ENCODE peak calls at places on chromosomes 11 and 22, in ten cellular contexts. K is body of pancreas, L is AG10803, C is GM12864, Y is esophagus squamous epithelium, S is GM12878, G is choroid plexus epithelial cell, U is neural crest cell, W is foreskin fibroblast, D is progenitor cell of endocrine pancreas. X is an unnamed sample.

GRCh38 chr22:21816787-21817496 is 50.5 kb downstream of the MAPK1 start:
- DNase-seq in G (peak; percentile 95), L (peak; percentile 94), C (peak; percentile 61), U (no peak), D (no peak), S (peak; percentile 61), Y (no peak), K (peak; percentile 53), W (peak; percentile 84), X (no peak)

GRCh38 chr11:2541321-2541680 is 96.5 kb downstream of the KCNQ1 start:
- DNase-seq in D (no peak), L (no peak), G (no peak), K (no peak), S (no peak), W (no peak), U (no peak), Y (no peak), C (no peak), X (peak; percentile 50)

GRCh38 chr22:46797355-46797754 is 34.9 kb downstream of the TBC1D22A start:
- DNase-seq in C (no peak), Y (no peak), S (no peak), D (no peak), W (peak; percentile 24), K (no peak), G (peak; percentile 86), U (no peak), L (peak; percentile 15), X (no peak)

GRCh38 chr11:120985718-120986569 is 38.0 kb upstream of the TBCEL start:
- DNase-seq in G (peak; percentile 45), Y (no peak), K (peak; percentile 69), C (no peak), U (peak; percentile 30), D (peak; percentile 50), L (peak; percentile 45), W (peak; percentile 47), S (no peak), X (no peak)

GRCh38 chr22:25483931-25484330 is 80.5 kb upstream of the GRK3 start:
- DNase-seq in W (no peak), K (no peak), L (no peak), G (no peak), U (no peak), C (no peak), D (no peak), Y (no peak), S (no peak), X (no peak)

GRCh38 chr22:40607506-40607905 is 29.0 kb downstream of the MRTFA start:
- DNase-seq in U (no peak), G (no peak), D (no peak), K (no peak), W (no peak), Y (no peak), L (no peak), C (no peak), S (no peak), X (no peak)

GRCh38 chr11:103731681-103732080 is 304.8 kb upstream of the DDI1 start:
- DNase-seq in Y (no peak), G (no peak), W (no peak), C (no peak), D (no peak), L (no peak), S (no peak), K (no peak), U (no peak), X (no peak)

GRCh38 chr22:26894362-26894761 is 237.0 kb downstream of the MIAT start:
- DNase-seq in L (no peak), U (no peak), G (no peak), C (no peak), K (no peak), W (no peak), D (no peak), S (no peak), Y (no peak), X (no peak)

GRCh38 chr22:33969052-33969451 is 48.8 kb upstream of the LARGE1 start:
- DNase-seq in S (no peak), C (no peak), D (no peak), W (no peak), K (no peak), G (peak; percentile 1), Y (no peak), L (no peak), U (no peak), X (no peak)

GRCh38 chr22:28424427-28425080 is 255.1 kb downstream of the TTC28 start:
- DNase-seq in S (no peak), W (peak; percentile 52), Y (no peak), L (peak; percentile 86), G (peak; percentile 55), K (no peak), U (no peak), C (no peak), D (no peak), X (no peak)

GRCh38 chr22:46951326-46951725 is 188.9 kb downstream of the TBC1D22A start:
- DNase-seq in U (no peak), Y (no peak), L (no peak), K (no peak), C (no peak), S (no peak), G (no peak), W (no peak), D (no peak), X (no peak)

GRCh38 chr11:64206457-64207246 is at the start of gene FERMT3:
- DNase-seq in Y (no peak), G (no peak), U (no peak), S (peak; percentile 41), L (no peak), K (peak; percentile 75), D (no peak), W (no peak), C (no peak), X (no peak)

GRCh38 chr11:40187092-40187403 is 1272.4 kb downstream of the LRRC4C start:
- DNase-seq in U (no peak), L (no peak), K (no peak), C (no peak), S (no peak), D (no peak), W (no peak), Y (no peak), G (no peak), X (no peak)
- TF ChIP-seq CTCF in U (no peak), L (no peak), K (no peak), C (no peak), S (no peak), D (no peak), W (no peak), Y (no peak), G (no peak), X (no peak)

DNA sequence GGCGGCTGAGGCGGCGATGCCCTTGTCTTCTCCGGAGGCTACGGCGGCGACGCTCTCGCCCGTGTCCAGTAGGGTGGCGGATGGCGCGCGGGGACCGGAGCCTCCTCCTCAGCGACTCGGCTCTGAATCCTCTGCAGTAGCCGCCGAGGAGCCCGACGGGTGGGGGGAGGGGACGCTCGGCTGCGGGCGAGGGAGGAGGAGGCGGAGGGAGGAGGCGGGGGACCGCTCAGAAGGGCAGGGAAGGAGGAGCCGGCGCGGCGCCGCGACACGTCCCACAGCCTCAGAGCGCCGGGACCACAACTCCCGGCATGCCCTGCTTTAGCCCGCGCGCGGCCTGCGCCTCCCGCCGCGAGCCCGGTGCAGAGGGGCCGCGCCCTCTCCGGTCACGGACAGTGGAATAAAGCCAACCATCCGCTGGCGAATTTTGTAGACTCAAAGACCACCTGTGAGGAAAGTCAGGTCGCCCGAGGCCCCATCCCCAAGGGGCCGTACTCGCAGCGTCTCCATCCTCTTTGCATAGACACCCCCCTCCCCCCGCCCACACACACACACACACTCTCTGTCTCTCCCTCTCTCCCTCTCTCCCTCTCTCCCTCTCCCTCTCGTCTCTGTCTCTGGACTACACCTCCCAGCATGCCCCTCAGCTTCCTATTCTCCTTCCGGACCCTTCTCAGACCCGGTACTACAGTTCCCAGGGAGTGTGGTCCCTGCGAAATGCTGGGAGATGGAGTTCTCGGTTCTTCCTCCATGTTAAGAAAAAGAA is at the start of gene FAM168A:
- DNase-seq in L (peak; percentile 98), W (peak; percentile 98), Y (peak; percentile 73), K (peak; percentile 98), C (peak; percentile 83), S (peak; percentile 86), G (peak; percentile 99), U (peak; percentile 84), D (peak; percentile 93), X (peak; percentile 95)
- TF ChIP-seq CTCF in L (no peak), W (no peak), Y (peak; percentile 37), K (peak; percentile 46), C (peak; percentile 6), S (peak; percentile 11), G (no peak), U (peak; percentile 56), D (peak; percentile 44), X (peak; percentile 62)

GRCh38 chr22:23789638-23790037 is 2.9 kb downstream of the SMARCB1 start:
- DNase-seq in C (no peak), S (no peak), W (no peak), K (no peak), D (no peak), L (no peak), Y (no peak), G (no peak), U (no peak), X (peak; percentile 34)
- TF ChIP-seq CTCF in C (no peak), S (no peak), W (no peak), K (no peak), D (no peak), L (no peak), Y (no peak), G (peak; percentile 9), U (peak; percentile 14), X (peak; percentile 29)

DNA sequence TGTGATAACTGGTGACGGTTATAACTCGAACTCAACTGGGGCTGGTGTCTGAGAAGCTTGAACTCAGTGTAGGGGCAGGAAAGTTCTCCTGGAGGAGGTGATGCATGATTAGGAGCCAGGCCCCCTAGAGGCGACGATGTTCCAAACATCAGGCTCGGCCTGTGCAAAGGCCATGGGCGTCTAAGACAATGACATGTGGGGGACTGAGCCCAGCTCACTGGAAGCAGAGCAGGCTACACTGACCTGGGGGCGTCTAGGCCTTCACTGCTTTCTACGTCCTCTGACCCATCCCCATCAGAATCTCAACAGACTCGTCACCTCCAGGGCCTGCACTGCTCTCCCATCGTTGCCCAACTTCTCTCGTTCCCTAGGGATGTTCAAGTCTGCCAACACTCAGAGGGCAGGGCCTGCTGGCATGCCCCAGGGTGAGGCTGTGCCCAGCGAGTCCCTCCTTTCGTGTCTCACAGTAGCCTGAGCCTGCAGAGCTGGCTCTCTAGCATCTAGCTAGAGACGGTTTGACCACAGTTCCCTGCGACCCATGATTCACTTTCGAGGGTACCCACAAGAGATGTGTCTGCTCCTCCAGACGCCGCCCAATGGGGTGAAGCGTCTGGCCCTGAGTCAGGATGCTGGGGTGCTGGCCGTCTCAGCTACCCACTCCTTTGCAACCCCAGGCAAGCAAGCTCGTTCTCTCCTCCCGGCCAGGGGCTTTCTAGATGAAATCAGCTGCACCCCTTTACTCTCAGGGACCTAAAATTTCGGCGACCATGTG is 1.1 kb upstream of the ATG16L2 start:
- DNase-seq in C (peak; percentile 53), K (peak; percentile 58), L (peak; percentile 63), G (peak; percentile 64), Y (no peak), D (no peak), W (peak; percentile 52), S (no peak), U (peak; percentile 44), X (no peak)
- TF ChIP-seq CTCF in C (peak; percentile 90), K (peak; percentile 46), L (peak; percentile 70), G (peak; percentile 77), Y (peak; percentile 57), D (peak; percentile 65), W (peak; percentile 75), S (peak; percentile 87), U (peak; percentile 68), X (peak; percentile 76)

GRCh38 chr11:96893988-96894387 is 504.2 kb downstream of the JRKL start:
- DNase-seq in C (no peak), W (no peak), S (no peak), G (no peak), D (no peak), U (no peak), Y (no peak), K (no peak), L (no peak), X (no peak)
- TF ChIP-seq CTCF in C (no peak), W (no peak), S (no peak), G (no peak), D (no peak), U (no peak), Y (no peak), K (no peak), L (no peak), X (no peak)